ENCODE peak calls at places on chromosomes 16 and 17, in eight cellular contexts. Y, N, V, B, I, K, X and L are unnamed samples.

GRCh38 chr17:42891539-42892152 is 9.0 kb upstream of the G6PC1 start:
- DNase-seq in K (no peak), N (no peak), X (no peak), B (no peak), I (peak; percentile 16), V (no peak), Y (no peak), L (no peak)

GRCh38 chr16:69448470-69449193 is 24.2 kb downstream of the CYB5B start:
- DNase-seq in N (peak; percentile 70), V (peak; percentile 60), I (no peak), Y (no peak), B (no peak), K (peak; percentile 29), X (no peak), L (no peak)

GRCh38 chr17:39271546-39271945 is 45.8 kb upstream of the STAC2 start:
- DNase-seq in V (peak; percentile 63), I (no peak), Y (no peak), K (no peak), X (no peak), N (no peak), B (no peak), L (no peak)

GRCh38 chr17:82198092-82198491 is 14.6 kb downstream of the CCDC57 start:
- DNase-seq in I (no peak), K (no peak), B (no peak), V (no peak), X (no peak), Y (no peak), N (no peak), L (no peak)

GRCh38 chr16:31130336-31130812 is 5.2 kb downstream of the PRSS8 start:
- DNase-seq in N (no peak), K (no peak), Y (no peak), B (no peak), V (no peak), X (peak; percentile 85), I (no peak), L (no peak)

GRCh38 chr16:84182680-84183571 is 3.9 kb downstream of the TAF1C start:
- DNase-seq in V (no peak), K (no peak), N (no peak), I (no peak), X (no peak), Y (no peak), B (no peak), L (no peak)

GRCh38 chr17:78751447-78752067 is 30.5 kb downstream of the CYTH1 start:
- DNase-seq in V (no peak), X (no peak), Y (no peak), N (no peak), B (no peak), I (no peak), K (no peak), L (no peak)

GRCh38 chr17:8212312-8213180 is 2.2 kb upstream of the AURKB start:
- DNase-seq in X (no peak), K (no peak), Y (no peak), N (no peak), B (no peak), I (no peak), V (no peak), L (peak; percentile 62)

GRCh38 chr16:31439519-31439918 is 3.1 kb downstream of the ZNF843 start:
- DNase-seq in K (no peak), Y (no peak), I (no peak), V (no peak), B (no peak), X (no peak), N (no peak), L (no peak)

GRCh38 chr16:86458457-86458777 is 51.9 kb upstream of the FOXF1 start:
- DNase-seq in V (no peak), K (no peak), B (no peak), N (no peak), Y (no peak), X (no peak), I (no peak), L (no peak)

GRCh38 chr17:69723316-69723715 is 308.8 kb downstream of the MAP2K6 start:
- DNase-seq in I (no peak), V (no peak), Y (no peak), B (no peak), N (no peak), X (no peak), K (no peak), L (no peak)

GRCh38 chr17:42405963-42406495 is 17.0 kb downstream of the CAVIN1 start:
- DNase-seq in I (peak; percentile 45), V (peak; percentile 80), N (peak; percentile 67), B (peak; percentile 87), X (peak; percentile 96), K (peak; percentile 82), Y (peak; percentile 34), L (peak; percentile 73)

GRCh38 chr16:65024649-65025243 is 97.1 kb downstream of the CDH11 start:
- DNase-seq in Y (no peak), V (peak; percentile 69), K (no peak), N (no peak), I (peak; percentile 86), B (no peak), X (no peak), L (no peak)

GRCh38 chr16:55663770-55664677 is 8.2 kb downstream of the SLC6A2 start:
- DNase-seq in X (no peak), B (no peak), I (no peak), V (no peak), K (no peak), Y (peak; percentile 42), N (no peak), L (peak; percentile 18)

GRCh38 chr17:19330271-19330670 is 32.3 kb downstream of the B9D1 start:
- DNase-seq in N (no peak), K (no peak), V (no peak), I (no peak), X (peak; percentile 8), B (no peak), Y (no peak), L (no peak)

GRCh38 chr17:27239046-27239445 is 54.9 kb upstream of the WSB1 start:
- DNase-seq in I (no peak), X (no peak), V (no peak), N (no peak), K (no peak), B (no peak), Y (no peak), L (no peak)

GRCh38 chr17:45149669-45150603 is 1.7 kb downstream of the HEXIM1 start:
- DNase-seq in X (peak; percentile 89), K (peak; percentile 72), I (peak; percentile 46), B (no peak), V (peak; percentile 61), Y (no peak), N (no peak), L (peak; percentile 71)

GRCh38 chr16:83843657-83844056 is 35.9 kb downstream of the HSBP1 start:
- DNase-seq in I (no peak), N (no peak), V (no peak), K (no peak), Y (no peak), X (no peak), B (no peak), L (no peak)

GRCh38 chr17:2292100-2292499 is 11.5 kb downstream of the SMG6 start:
- DNase-seq in X (no peak), Y (no peak), N (no peak), B (no peak), I (peak; percentile 16), K (no peak), V (no peak), L (no peak)

GRCh38 chr16:49811630-49812334 is 44.1 kb downstream of the ZNF423 start:
- DNase-seq in B (no peak), V (no peak), I (no peak), Y (no peak), X (no peak), N (no peak), K (no peak), L (no peak)

GRCh38 chr17:82920150-82920549 is 80.3 kb upstream of the ZNF750 start:
- DNase-seq in V (no peak), I (no peak), B (no peak), X (peak; percentile 61), N (no peak), Y (no peak), K (no peak), L (no peak)

DNA sequence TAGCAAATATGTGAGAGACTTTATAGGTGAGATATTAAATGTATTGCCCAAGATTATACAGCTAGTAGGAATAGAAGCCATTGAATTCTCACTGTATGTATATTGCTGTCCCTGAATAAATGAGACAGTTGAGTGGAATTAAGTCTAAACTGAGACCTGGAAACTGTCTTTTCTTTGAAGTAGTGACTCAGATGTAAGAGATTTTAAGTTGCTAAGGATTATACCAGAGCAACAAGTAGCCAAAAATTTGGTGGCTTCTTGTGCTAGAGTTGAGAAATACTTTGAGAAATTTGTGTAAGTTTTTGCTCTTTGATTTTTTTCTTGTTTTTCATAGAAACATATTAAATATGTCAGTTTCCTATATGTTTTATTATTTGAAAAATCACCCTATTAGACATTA is 58.7 kb downstream of the TANC2 start:
- DNase-seq in I (no peak), N (no peak), B (no peak), K (no peak), X (no peak), V (peak; percentile 42), Y (no peak), L (no peak)
- TF ChIP-seq CTCF in I (no peak), N (no peak), B (no peak), K (no peak), X (no peak), V (no peak), Y (no peak), L (no peak)

GRCh38 chr16:81912395-81912794 is 98.9 kb downstream of the SDR42E1 start:
- DNase-seq in I (no peak), K (no peak), V (no peak), N (no peak), B (no peak), Y (no peak), X (no peak), L (no peak)
- TF ChIP-seq CTCF in I (no peak), K (no peak), V (no peak), N (no peak), B (no peak), Y (no peak), X (no peak), L (no peak)

GRCh38 chr16:386641-387156 is 4.9 kb upstream of the PGAP6 start:
- DNase-seq in N (no peak), K (no peak), X (no peak), I (no peak), V (no peak), B (no peak), Y (no peak), L (no peak)
- TF ChIP-seq CTCF in N (peak; percentile 23), K (peak; percentile 40), X (no peak), I (no peak), V (no peak), B (no peak), Y (no peak), L (peak; percentile 17)

DNA sequence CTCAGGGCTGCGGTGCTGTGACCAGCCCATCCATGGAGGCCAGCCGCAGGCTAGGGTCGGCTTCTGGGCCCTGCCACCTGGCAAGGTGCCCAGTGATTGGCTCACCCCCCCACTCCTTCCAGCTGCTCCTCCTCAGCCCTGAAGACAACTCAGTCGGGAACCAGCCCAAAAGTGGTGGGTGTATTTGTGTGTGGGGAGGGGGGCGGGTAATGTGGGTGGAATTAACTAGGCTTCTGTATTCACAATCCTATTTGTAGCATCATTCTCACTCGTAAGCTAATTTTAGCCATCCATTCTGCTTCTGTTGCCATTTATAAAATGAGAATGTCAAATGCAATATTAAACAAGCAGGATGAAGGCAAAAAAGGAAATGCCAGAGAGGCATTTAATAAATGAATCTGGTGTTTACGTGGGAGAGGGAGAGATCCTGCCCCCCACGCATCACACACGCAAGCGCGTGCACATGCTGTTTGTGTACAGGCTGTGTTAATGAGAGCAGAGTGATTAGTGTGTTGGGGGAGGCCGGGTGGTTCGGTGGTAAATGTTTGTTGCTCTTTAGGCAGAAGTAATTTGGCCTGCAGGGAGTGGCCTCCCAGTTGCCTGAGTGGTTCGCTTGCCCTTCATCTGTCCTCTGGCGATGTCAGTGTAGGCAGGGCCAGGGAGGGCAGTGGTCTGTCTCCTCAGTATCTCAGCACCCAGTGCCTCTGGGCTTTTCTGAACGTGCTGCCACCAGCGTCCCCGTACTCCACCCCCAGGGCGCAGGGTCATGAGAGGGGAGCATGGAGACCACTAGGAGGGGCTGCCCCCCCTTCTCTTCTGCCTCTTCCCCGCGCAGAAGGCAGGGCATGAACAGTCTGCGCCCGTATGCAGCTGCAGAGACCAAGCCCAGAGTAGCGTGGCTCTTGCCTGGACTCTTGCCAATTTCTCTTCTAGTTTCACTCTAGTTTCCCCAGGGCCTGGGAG is 140.0 kb downstream of the CCDC182 start:
- DNase-seq in Y (no peak), X (no peak), B (no peak), I (peak; percentile 45), K (no peak), N (peak; percentile 73), V (peak; percentile 63), L (no peak)
- TF ChIP-seq CTCF in Y (no peak), X (no peak), B (no peak), I (no peak), K (no peak), N (no peak), V (no peak), L (no peak)